ENCODE peak calls at places on chromosome X, in eight cellular contexts. J is OCI-M1; O is EL; L is small intestine; V is activated T-helper 1 cell treated with anti-CD3 and anti-CD28 coated beads, Interleukin-2, amount 50 U/mL, for 16 hours; F is astrocyte of the hippocampus; H is astrocyte; C is D341Med. W is an unnamed sample.

GRCh38 chrX:97009391-97009790 is 125.7 kb downstream of the RPA4 start:
- DNase-seq in C (no peak), H (no peak), F (no peak), L (no peak), O (no peak), V (no peak), J (no peak), W (no peak)

GRCh38 chrX:41629539-41629938 is 59.2 kb upstream of the GPR34 start:
- DNase-seq in L (no peak), V (no peak), F (no peak), H (no peak), O (no peak), C (no peak), J (no peak), W (no peak)

GRCh38 chrX:130330706-130331105 is 9.0 kb upstream of the SLC25A14 start:
- DNase-seq in V (no peak), H (peak), O (peak), F (peak), J (peak), L (peak), C (peak), W (peak)

GRCh38 chrX:23435575-23435974 is 100.9 kb downstream of the PTCHD1 start:
- DNase-seq in L (no peak), F (peak), O (no peak), C (no peak), H (no peak), J (no peak), V (no peak), W (no peak)

GRCh38 chrX:44828008-44828605 is 15.7 kb upstream of the DUSP21 start:
- DNase-seq in F (peak), H (peak), O (peak), L (peak), V (no peak), J (peak), C (no peak), W (no peak)

GRCh38 chrX:134948333-134949241 is 42.2 kb upstream of the SMIM10 start:
- DNase-seq in F (peak), V (no peak), H (peak), O (peak), L (peak), C (no peak), J (no peak), W (no peak)

GRCh38 chrX:69309074-69309792 is 144.0 kb upstream of the PJA1 start:
- DNase-seq in F (no peak), L (no peak), H (no peak), O (no peak), J (no peak), V (no peak), C (no peak), W (no peak)

GRCh38 chrX:69050051-69050785 is 115.0 kb downstream of the PJA1 start:
- DNase-seq in H (no peak), C (no peak), F (no peak), O (no peak), L (no peak), V (no peak), J (no peak), W (no peak)

GRCh38 chrX:119399772-119400101 is 601 bp downstream of the SLC25A43 start:
- DNase-seq in F (peak), H (peak), J (peak), C (no peak), V (no peak), O (peak), L (no peak), W (no peak)

GRCh38 chrX:54444752-54445151 is 4.5 kb downstream of the TSR2 start:
- DNase-seq in L (no peak), C (no peak), O (no peak), F (peak), J (no peak), H (no peak), V (no peak), W (no peak)

GRCh38 chrX:48934581-48935331 is 15.9 kb upstream of the PIM2 start:
- DNase-seq in V (no peak), L (no peak), H (no peak), C (no peak), F (no peak), J (no peak), O (no peak), W (no peak)

GRCh38 chrX:131792789-131793462 is 230.2 kb upstream of the STK26 start:
- DNase-seq in C (no peak), J (no peak), O (peak), V (no peak), F (peak), L (no peak), H (peak), W (no peak)

GRCh38 chrX:16185725-16186136 is 18.4 kb downstream of the MAGEB17 start:
- DNase-seq in L (no peak), J (peak), O (peak), F (peak), V (no peak), H (peak), C (no peak), W (no peak)

GRCh38 chrX:155998761-155999510 is 1.4 kb downstream of the IL9R start:
- DNase-seq in V (no peak), J (no peak), H (no peak), L (no peak), C (no peak), F (no peak), O (no peak), W (no peak)

W was measured in GF-D8.